ENCODE peak calls at places on chromosomes 16 and 17, in five cellular contexts. U is H1, C is neuronal stem cell, P is IMR-90, F is H9. K is an unnamed sample.
A peak's percentile ranks its signal among the peaks of the same experiment; 100 is the strongest.

GRCh38 chr17:40699880-40700279 is 3.7 kb downstream of the KRT24 start:
- DNase-seq in U (no peak), C (no peak), P (no peak), F (no peak), K (no peak)

GRCh38 chr17:77233635-77234334 is 93.0 kb downstream of the SEC14L1 start:
- DNase-seq in U (no peak), C (no peak), P (peak; percentile 89), F (no peak), K (peak; percentile 99)

GRCh38 chr17:40886090-40886489 is 1.0 kb upstream of the KRT20 start:
- DNase-seq in U (no peak), C (no peak), P (peak; percentile 67), F (no peak), K (peak; percentile 7)

GRCh38 chr16:81601008-81601428 is 156.4 kb downstream of the CMIP start:
- DNase-seq in U (no peak), C (no peak), P (peak; percentile 72), F (no peak), K (peak; percentile 85)

GRCh38 chr17:7323731-7324437 is 5.3 kb downstream of the NEURL4 start:
- DNase-seq in U (peak; percentile 99), C (no peak), P (peak; percentile 17), F (peak; percentile 90), K (peak; percentile 45)

GRCh38 chr16:53945996-53946395 is 242.0 kb downstream of the FTO start:
- DNase-seq in U (no peak), C (peak; percentile 50), P (peak; percentile 64), F (no peak), K (peak; percentile 68)

GRCh38 chr17:66682293-66682692 is 152.6 kb upstream of the CACNG5 start:
- DNase-seq in U (no peak), C (no peak), P (no peak), F (no peak), K (no peak)

GRCh38 chr17:64250211-64250835 is 12.7 kb downstream of the TEX2 start:
- DNase-seq in U (no peak), C (no peak), P (no peak), F (no peak), K (no peak)

GRCh38 chr17:76983075-76983411 is 114.8 kb downstream of the MGAT5B start:
- DNase-seq in U (no peak), C (no peak), P (no peak), F (no peak), K (no peak)

GRCh38 chr16:88871730-88872416 is 5.4 kb upstream of the PABPN1L start:
- DNase-seq in U (no peak), C (no peak), P (no peak), F (no peak), K (no peak)

GRCh38 chr16:82192665-82193064 is 22.6 kb upstream of the MPHOSPH6 start:
- DNase-seq in U (no peak), C (no peak), P (peak; percentile 88), F (no peak), K (peak; percentile 77)

GRCh38 chr16:59881366-59881765 is 1147.2 kb upstream of the GOT2 start:
- DNase-seq in U (no peak), C (no peak), P (no peak), F (no peak), K (no peak)

GRCh38 chr17:34562387-34562786 is 17.0 kb upstream of the TMEM132E start:
- DNase-seq in U (no peak), C (no peak), P (no peak), F (peak; percentile 69), K (no peak)

GRCh38 chr17:10063730-10064221 is 134.6 kb downstream of the GAS7 start:
- DNase-seq in U (no peak), C (no peak), P (peak; percentile 31), F (no peak), K (peak; percentile 88)

GRCh38 chr16:49276646-49277385 is 4.8 kb downstream of the CBLN1 start:
- DNase-seq in U (peak; percentile 52), C (no peak), P (no peak), F (peak; percentile 53), K (no peak)

GRCh38 chr17:41771389-41772206 is 14.9 kb downstream of the JUP start:
- DNase-seq in U (no peak), C (no peak), P (no peak), F (no peak), K (no peak)

GRCh38 chr17:9115446-9116265 is 94.3 kb downstream of the NTN1 start:
- DNase-seq in U (peak; percentile 85), C (peak; percentile 44), P (peak; percentile 6), F (peak; percentile 92), K (peak; percentile 51)

GRCh38 chr16:57279780-57280638 is 4.5 kb downstream of the PLLP start:
- DNase-seq in U (no peak), C (no peak), P (no peak), F (no peak), K (no peak)

GRCh38 chr17:82231312-82231561 is 2.4 kb downstream of the SLC16A3 start:
- DNase-seq in U (no peak), C (no peak), P (no peak), F (no peak), K (no peak)

GRCh38 chr17:50474523-50474922 is 4.1 kb upstream of the RSAD1 start:
- DNase-seq in U (no peak), C (no peak), P (no peak), F (no peak), K (no peak)

GRCh38 chr16:24555346-24555872 is 16.0 kb downstream of the RBBP6 start:
- DNase-seq in U (no peak), C (no peak), P (no peak), F (no peak), K (no peak)

GRCh38 chr16:7227193-7227825 is 105.3 kb upstream of the RBFOX1 start:
- DNase-seq in U (peak; percentile 60), C (peak; percentile 14), P (no peak), F (peak; percentile 57), K (no peak)

GRCh38 chr16:58426095-58426494 is 33.8 kb downstream of the GINS3 start:
- DNase-seq in U (no peak), C (no peak), P (no peak), F (no peak), K (no peak)

GRCh38 chr17:29566473-29567361 is at the start of gene ABHD15:
- DNase-seq in U (peak; percentile 81), C (peak; percentile 55), P (peak; percentile 59), F (peak; percentile 65), K (peak; percentile 78)

GRCh38 chr17:57732062-57732461 is 13.0 kb downstream of the CCDC182 start:
- DNase-seq in U (no peak), C (no peak), P (no peak), F (peak; percentile 15), K (no peak)

GRCh38 chr17:7707446-7707845 is 2.4 kb downstream of the EFNB3 start:
- DNase-seq in U (peak; percentile 60), C (no peak), P (no peak), F (peak; percentile 59), K (no peak)

GRCh38 chr16:75351183-75351582 is 82.1 kb downstream of the CFDP1 start:
- DNase-seq in U (no peak), C (no peak), P (peak; percentile 80), F (no peak), K (peak; percentile 84)

GRCh38 chr16:56950881-56951771 is 10.6 kb upstream of the CETP start:
- DNase-seq in U (peak; percentile 74), C (peak; percentile 24), P (peak; percentile 51), F (peak; percentile 78), K (peak; percentile 55)

GRCh38 chr16:2519711-2520080 is 475 bp upstream of the AMDHD2 start:
- DNase-seq in U (no peak), C (no peak), P (no peak), F (no peak), K (no peak)

GRCh38 chr17:74921045-74921681 is 1.9 kb downstream of the USH1G start:
- DNase-seq in U (no peak), C (no peak), P (no peak), F (peak; percentile 55), K (no peak)

GRCh38 chr17:45288825-45289224 is 26.9 kb upstream of the SPATA32 start:
- DNase-seq in U (no peak), C (no peak), P (no peak), F (no peak), K (no peak)

GRCh38 chr17:45290269-45290765 is 26.5 kb downstream of the MAP3K14 start:
- DNase-seq in U (no peak), C (no peak), P (no peak), F (no peak), K (no peak)

GRCh38 chr17:45293413-45294211 is 23.2 kb downstream of the MAP3K14 start:
- DNase-seq in U (no peak), C (no peak), P (peak; percentile 91), F (peak; percentile 73), K (peak; percentile 96)

GRCh38 chr17:45292696-45293412 is 24.0 kb downstream of the MAP3K14 start:
- DNase-seq in U (no peak), C (no peak), P (no peak), F (no peak), K (no peak)

GRCh38 chr17:45291170-45291805 is 25.5 kb downstream of the MAP3K14 start:
- DNase-seq in U (no peak), C (no peak), P (no peak), F (no peak), K (no peak)
- H3K4me1 ChIP-seq in U (peaks cover 5% of the 10 kb centered on the region), C (peaks cover 6% of the 10 kb centered on the region), P (peaks cover 37% of the 10 kb centered on the region), F (no peaks in the 10 kb centered on the region), K (peaks cover 53% of the 10 kb centered on the region)

GRCh38 chr17:12568358-12569251 is 97.1 kb upstream of the MYOCD start:
- DNase-seq in U (no peak), C (no peak), P (no peak), F (no peak), K (peak; percentile 23)

GRCh38 chr17:12571606-12572005 is 94.1 kb upstream of the MYOCD start:
- DNase-seq in U (no peak), C (no peak), P (no peak), F (no peak), K (no peak)

GRCh38 chr17:12567077-12568053 is 98.3 kb upstream of the MYOCD start:
- DNase-seq in U (no peak), C (no peak), P (no peak), F (no peak), K (no peak)

DNA sequence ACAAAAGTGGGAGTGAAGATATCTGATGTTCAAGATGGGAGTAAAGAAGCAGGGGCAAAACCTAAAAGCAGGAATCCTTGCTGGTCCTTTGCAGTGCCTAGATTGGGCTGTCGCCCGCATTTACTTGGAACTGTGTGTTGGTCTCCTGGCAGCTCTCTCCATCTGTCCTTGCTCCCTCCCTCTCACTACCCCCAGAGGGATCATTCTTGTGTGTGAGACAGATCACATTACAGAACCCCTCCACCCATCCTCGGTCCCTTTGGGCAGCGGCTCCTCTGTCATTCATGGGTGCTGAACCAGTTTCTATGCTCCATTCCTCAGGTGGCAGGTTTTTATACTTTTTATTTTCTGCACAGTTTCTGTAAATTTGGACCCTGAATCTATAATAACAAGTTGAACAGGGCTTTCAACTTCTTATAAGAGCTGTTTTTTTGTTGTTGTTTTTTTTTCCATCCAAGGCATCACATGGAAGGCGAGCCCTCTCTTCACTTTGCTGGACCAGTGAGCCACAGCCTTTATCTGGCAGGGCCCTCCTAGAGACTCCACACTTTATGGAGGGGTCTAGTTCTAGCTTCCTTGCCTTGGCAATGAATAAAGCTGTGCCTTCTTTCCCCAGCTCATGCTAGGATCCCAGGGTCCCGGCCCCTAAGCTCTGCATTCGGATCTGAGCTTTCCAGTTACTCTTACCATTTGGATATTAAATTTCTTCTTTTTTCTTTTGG is 99.2 kb upstream of the MYOCD start:
- DNase-seq in U (no peak), C (no peak), P (no peak), F (peak; percentile 63), K (no peak)
- H3K18ac ChIP-seq in U (peak overlapping the region; percentile 24), C (no peak overlapping the region), P (no peak overlapping the region), F (no peak overlapping the region), K (no peak overlapping the region)

GRCh38 chr16:8924214-8924613 is 39.5 kb downstream of the USP7 start:
- DNase-seq in U (no peak), C (no peak), P (no peak), F (no peak), K (no peak)
- H3K4ac ChIP-seq in U (no peak overlapping the region), C (no peak overlapping the region), P (no peak overlapping the region), F (no peak overlapping the region), K (no peak overlapping the region)

GRCh38 chr17:45289316-45290268 is 27.2 kb downstream of the MAP3K14 start:
- DNase-seq in U (no peak), C (no peak), P (no peak), F (no peak), K (no peak)
- H3K4me1 ChIP-seq in U (peaks cover 5% of the 10 kb centered on the region), C (no peaks in the 10 kb centered on the region), P (peaks cover 31% of the 10 kb centered on the region), F (no peaks in the 10 kb centered on the region), K (peaks cover 51% of the 10 kb centered on the region)